ENCODE peak calls at places on chromosome 2, in ten cellular contexts. C, Z, Q, D, G, X, T, K, U and N are unnamed samples.

GRCh38 chr2:213868526-213868925 is 542.3 kb upstream of the VWC2L start:
- DNase-seq in Z (no peak), T (no peak), U (no peak), G (no peak), Q (no peak), X (no peak), K (no peak), C (no peak), D (no peak), N (no peak)

GRCh38 chr2:86808315-86809161 is 17.8 kb upstream of the CD8A start:
- DNase-seq in K (peak), C (peak), X (peak), G (peak), Z (peak), U (peak), D (peak), Q (peak), T (peak), N (peak)

GRCh38 chr2:219737270-219737691 is 109.9 kb downstream of the SLC4A3 start:
- DNase-seq in C (no peak), Z (no peak), Q (no peak), D (peak), K (no peak), T (no peak), X (no peak), G (peak), U (no peak), N (peak)

GRCh38 chr2:12928197-12928596 is 211.5 kb downstream of the TRIB2 start:
- DNase-seq in X (no peak), K (no peak), G (peak), D (peak), Z (no peak), Q (no peak), T (no peak), U (no peak), C (no peak), N (no peak)

GRCh38 chr2:217645891-217646290 is 356.9 kb downstream of the TNS1 start:
- DNase-seq in D (no peak), Q (no peak), G (peak), U (no peak), C (no peak), X (no peak), Z (no peak), T (no peak), K (no peak), N (no peak)

GRCh38 chr2:197575987-197576386 is 60.1 kb downstream of the MOB4 start:
- DNase-seq in C (peak), T (no peak), X (no peak), G (peak), U (no peak), D (peak), K (no peak), Z (no peak), Q (no peak), N (no peak)

GRCh38 chr2:147232225-147232669 is 612.6 kb upstream of the ACVR2A start:
- DNase-seq in U (no peak), D (no peak), C (peak), G (no peak), K (no peak), Z (no peak), T (no peak), X (no peak), Q (no peak), N (no peak)

GRCh38 chr2:96265349-96265839 is 403 bp downstream of the TMEM127 start:
- DNase-seq in D (no peak), Q (peak), G (no peak), T (no peak), X (peak), U (no peak), C (peak), Z (no peak), K (peak), N (peak)

GRCh38 chr2:37376421-37377186 is 32.2 kb downstream of the QPCT start:
- DNase-seq in Q (no peak), Z (no peak), T (peak), X (no peak), C (peak), D (peak), K (peak), G (peak), U (peak), N (no peak)

GRCh38 chr2:216626875-216627245 is 6.4 kb upstream of the IGFBP2 start:
- DNase-seq in Z (no peak), X (no peak), T (no peak), Q (no peak), K (no peak), G (no peak), U (no peak), D (no peak), C (no peak), N (no peak)

GRCh38 chr2:236498369-236498768 is 71.3 kb upstream of the ACKR3 start:
- DNase-seq in T (no peak), G (peak), K (no peak), D (peak), U (no peak), Z (no peak), C (no peak), Q (no peak), X (peak), N (no peak)

GRCh38 chr2:216626168-216626874 is 6.9 kb upstream of the IGFBP2 start:
- DNase-seq in Q (no peak), Z (no peak), X (no peak), D (no peak), U (no peak), K (no peak), G (no peak), T (no peak), C (no peak), N (no peak)

GRCh38 chr2:200741468-200742202 is 70.1 kb upstream of the BZW1 start:
- DNase-seq in U (no peak), T (no peak), K (peak), Z (no peak), G (no peak), Q (no peak), X (peak), D (no peak), C (no peak), N (no peak)

GRCh38 chr2:58634653-58635347 is 393.7 kb upstream of the FANCL start:
- DNase-seq in X (no peak), C (no peak), Q (peak), T (no peak), U (peak), D (peak), G (no peak), K (no peak), Z (no peak), N (no peak)

GRCh38 chr2:140454717-140455116 is 1674.5 kb upstream of the NXPH2 start:
- DNase-seq in Q (no peak), D (peak), C (no peak), X (no peak), G (peak), K (no peak), U (peak), T (no peak), Z (no peak), N (no peak)

GRCh38 chr2:231104115-231104713 is 20.6 kb downstream of the HTR2B start:
- DNase-seq in Q (peak), X (peak), K (peak), U (peak), T (no peak), Z (no peak), G (peak), D (peak), C (peak), N (peak)

GRCh38 chr2:204015118-204015842 is 78.7 kb downstream of the ICOS start:
- DNase-seq in D (no peak), C (no peak), X (no peak), K (no peak), Z (no peak), Q (no peak), U (no peak), T (no peak), G (no peak), N (no peak)

GRCh38 chr2:199455533-199456382 is 2.0 kb downstream of the SATB2 start:
- DNase-seq in Z (peak), D (peak), C (no peak), K (peak), Q (peak), T (no peak), X (no peak), U (peak), G (peak), N (peak)

GRCh38 chr2:26169681-26170414 is 3.0 kb upstream of the GAREM2 start:
- DNase-seq in Z (no peak), D (no peak), G (no peak), Q (no peak), C (no peak), T (no peak), K (no peak), X (no peak), U (no peak), N (no peak)

GRCh38 chr2:1864981-1865421 is 120.7 kb upstream of the PXDN start:
- DNase-seq in X (peak), G (no peak), Q (no peak), T (no peak), K (no peak), Z (no peak), U (no peak), D (no peak), C (no peak), N (no peak)

GRCh38 chr2:229044581-229044980 is 226.5 kb downstream of the PID1 start:
- DNase-seq in T (no peak), U (no peak), D (peak), C (no peak), X (no peak), Q (no peak), G (peak), K (no peak), Z (no peak), N (no peak)

GRCh38 chr2:61328707-61329251 is 142.1 kb downstream of the USP34 start:
- DNase-seq in Q (no peak), T (no peak), U (peak), G (no peak), Z (no peak), C (no peak), K (peak), X (peak), D (peak), N (no peak)

DNA sequence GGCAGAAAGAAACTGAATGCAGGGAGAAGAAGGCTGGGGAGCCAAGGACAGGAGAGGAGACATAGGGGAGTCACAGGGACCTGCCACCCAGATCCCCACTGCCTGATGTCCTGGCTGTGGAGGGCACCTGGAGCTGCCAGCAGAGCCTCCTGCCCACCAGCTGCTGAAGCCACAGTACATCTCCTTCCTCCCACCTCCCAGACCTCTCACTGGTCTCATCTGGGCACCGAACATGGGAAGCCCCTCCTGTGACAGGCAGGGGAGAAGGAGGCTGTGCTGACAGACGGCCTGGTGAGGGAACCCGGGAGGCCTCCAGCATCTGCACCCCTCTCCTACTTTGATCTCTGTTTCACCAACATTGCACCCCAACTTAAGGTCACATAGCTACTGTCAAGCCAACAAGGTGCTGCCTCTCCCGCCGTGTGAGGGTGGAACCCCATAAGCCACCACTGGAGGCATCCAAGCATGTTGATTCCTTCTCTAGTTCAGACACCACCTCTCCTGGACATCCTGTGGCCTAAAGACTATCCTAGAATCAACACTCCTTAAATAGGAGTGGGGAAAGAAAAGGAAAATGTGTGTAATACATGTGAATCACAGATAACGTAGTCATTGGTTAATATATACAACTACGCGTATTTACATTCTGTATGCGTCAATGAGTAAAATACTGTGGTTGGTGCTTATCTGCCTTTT is 3.6 kb upstream of the RNPEPL1 start:
- DNase-seq in U (no peak), G (peak), D (no peak), T (no peak), K (peak), C (peak), Q (no peak), X (no peak), Z (peak), N (peak)
- H3K4me3 ChIP-seq in U (peak), G (no peak), D (no peak), T (no peak), K (no peak), C (no peak), Q (no peak), X (no peak), Z (peak), N (no peak)

DNA sequence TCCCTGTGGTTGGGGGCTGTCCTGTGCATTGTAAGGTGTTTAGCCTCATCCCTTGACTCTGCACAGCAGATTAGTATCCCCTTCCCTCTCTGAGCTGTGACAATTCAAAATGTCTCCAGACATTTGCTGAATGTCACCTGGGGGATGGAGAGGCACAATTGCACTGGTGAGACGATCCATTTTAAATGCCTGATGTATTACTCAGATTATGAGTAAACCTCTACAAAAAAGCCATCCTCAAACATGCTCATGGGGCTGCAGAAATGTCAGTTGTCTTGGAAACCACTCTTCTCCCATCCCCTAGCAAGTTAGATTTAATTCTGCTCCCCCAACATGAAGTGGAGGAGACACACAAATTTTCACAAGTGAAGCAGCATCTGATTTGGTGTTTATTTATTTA is 46.0 kb upstream of the LYPD1 start:
- DNase-seq in Z (no peak), G (no peak), T (no peak), U (no peak), X (no peak), C (no peak), Q (no peak), D (peak), K (no peak), N (no peak)
- H3K4me3 ChIP-seq in Z (no peak), G (no peak), T (no peak), U (no peak), X (no peak), C (no peak), Q (no peak), D (no peak), K (no peak), N (no peak)

DNA sequence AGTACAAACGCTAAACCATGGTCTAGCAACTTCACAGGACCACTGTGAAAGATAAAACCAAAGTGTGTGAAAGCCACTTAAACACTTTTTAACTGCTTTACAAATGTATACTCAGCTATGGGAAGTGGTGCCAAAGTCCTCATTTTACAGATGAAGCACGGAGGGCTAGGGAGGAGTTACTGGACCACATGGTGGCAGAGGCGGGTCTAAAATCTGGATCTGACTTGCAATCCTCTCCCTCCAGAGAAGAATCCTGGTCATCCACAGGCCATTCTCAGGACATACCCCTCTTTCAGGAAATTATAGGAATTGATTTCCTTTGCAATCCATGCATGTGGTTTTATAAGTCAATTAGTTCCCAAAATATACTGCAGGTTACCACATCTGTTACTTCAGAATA is 84.6 kb upstream of the GYPC start:
- DNase-seq in Q (no peak), X (no peak), T (no peak), U (no peak), C (no peak), K (no peak), Z (no peak), G (peak), D (no peak), N (no peak)
- H3K4me3 ChIP-seq in Q (no peak), X (no peak), T (no peak), U (no peak), C (no peak), K (no peak), Z (no peak), G (no peak), D (no peak), N (no peak)

DNA sequence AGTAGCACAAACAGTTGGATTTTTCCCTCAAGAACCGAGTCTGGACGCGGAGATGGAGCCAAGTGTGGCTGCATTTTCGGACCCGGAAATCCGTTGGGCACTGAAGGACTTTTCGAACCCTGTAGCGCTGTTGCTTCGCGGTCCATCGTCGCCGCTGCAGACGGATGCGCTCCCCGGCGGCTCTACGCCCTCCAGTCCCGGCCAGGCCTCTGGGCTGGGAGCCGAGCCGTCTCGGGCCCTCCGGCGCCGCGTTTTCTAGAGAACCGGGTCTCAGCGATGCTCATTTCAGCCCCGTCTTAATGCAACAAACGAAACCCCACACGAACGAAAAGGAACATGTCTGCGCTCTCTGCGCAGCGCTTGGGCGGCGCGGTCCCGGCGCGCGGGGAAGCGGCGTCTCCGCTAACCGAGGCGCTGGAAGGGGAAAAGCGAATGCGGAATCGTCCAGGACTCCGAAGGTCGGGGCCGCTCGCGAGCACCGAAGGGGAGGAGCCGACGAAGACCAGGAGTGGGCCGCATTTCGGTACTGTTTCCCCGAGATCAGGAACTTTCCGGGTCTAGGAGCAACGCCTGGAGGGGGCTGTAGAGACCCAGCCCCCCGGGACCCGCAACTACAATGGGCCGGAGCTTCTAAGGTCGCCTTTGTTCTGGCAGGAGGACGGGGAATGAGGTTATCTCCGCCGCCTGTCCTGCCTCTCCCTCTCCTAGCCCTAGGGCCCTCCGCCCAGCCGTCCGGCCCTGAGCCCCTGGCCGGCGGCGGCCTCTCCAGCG is 3.2 kb downstream of the EMX1 start:
- DNase-seq in D (peak), Z (no peak), Q (no peak), K (no peak), X (no peak), C (no peak), T (peak), U (no peak), G (peak), N (no peak)
- H3K4me3 ChIP-seq in D (peak), Z (peak), Q (peak), K (no peak), X (peak), C (peak), T (peak), U (no peak), G (no peak), N (peak)

GRCh38 chr2:240254337-240255164 is 114.1 kb upstream of the OTOS start:
- DNase-seq in T (no peak), G (no peak), D (no peak), U (no peak), Z (peak), C (no peak), X (no peak), Q (no peak), K (no peak), N (no peak)

GRCh38 chr2:240256704-240257637 is 116.5 kb upstream of the OTOS start:
- DNase-seq in Q (no peak), X (no peak), K (no peak), Z (peak), D (no peak), T (no peak), C (no peak), U (no peak), G (no peak), N (no peak)

GRCh38 chr2:240257940-240258580 is 117.6 kb upstream of the OTOS start:
- DNase-seq in Z (peak), K (no peak), G (no peak), X (no peak), C (no peak), D (no peak), U (no peak), T (no peak), Q (no peak), N (no peak)

GRCh38 chr2:240255165-240255491 is 114.7 kb upstream of the OTOS start:
- DNase-seq in C (no peak), D (no peak), Q (no peak), X (no peak), U (no peak), Z (peak), G (no peak), T (no peak), K (no peak), N (no peak)

GRCh38 chr2:240255811-240256703 is 115.6 kb upstream of the OTOS start:
- DNase-seq in C (no peak), T (no peak), G (no peak), D (peak), X (peak), U (no peak), Z (peak), K (no peak), Q (no peak), N (no peak)
- H3K4me3 ChIP-seq in C (no peak), T (no peak), G (no peak), D (no peak), X (peak), U (peak), Z (no peak), K (no peak), Q (no peak), N (no peak)

GRCh38 chr2:180406687-180407086 is 399.6 kb upstream of the CWC22 start:
- DNase-seq in X (no peak), T (no peak), Z (no peak), U (no peak), C (no peak), D (no peak), K (no peak), G (no peak), Q (no peak), N (no peak)
- H3K4me3 ChIP-seq in X (no peak), T (no peak), Z (no peak), U (no peak), C (no peak), D (no peak), K (no peak), G (no peak), Q (no peak), N (no peak)

DNA sequence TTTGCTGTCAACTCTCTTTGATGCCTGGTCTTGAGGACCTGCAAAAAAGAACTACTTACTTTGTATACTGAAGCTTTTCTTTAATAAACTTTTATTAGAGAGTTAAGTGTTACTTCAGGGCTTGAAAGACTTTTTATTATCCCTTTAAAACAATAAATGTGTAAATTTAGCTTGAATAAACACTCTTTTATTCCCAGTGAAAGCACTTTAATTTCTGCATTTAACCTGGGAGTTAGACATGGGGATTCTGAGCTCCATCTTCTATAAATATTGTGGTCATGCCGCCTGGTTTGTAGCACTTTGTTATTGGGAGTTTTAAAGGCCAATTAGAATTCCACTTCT is 17.8 kb upstream of the E2F6 start:
- DNase-seq in D (no peak), T (no peak), C (no peak), K (no peak), U (no peak), X (no peak), Z (no peak), Q (peak), G (no peak), N (no peak)
- H3K4me3 ChIP-seq in D (no peak), T (no peak), C (peak), K (no peak), U (peak), X (no peak), Z (no peak), Q (peak), G (peak), N (peak)